ENCODE peak calls at places on chromosomes 3 and 15, in nine cellular contexts. B, S, T, G, E, Y, C, D and W are unnamed samples.
A peak's percentile ranks its signal among the peaks of the same experiment; 100 is the strongest.

GRCh38 chr15:28907338-28907961 is 21.7 kb downstream of the APBA2 start:
- DNase-seq in B (no peak), G (no peak), Y (no peak), C (no peak), D (no peak), T (no peak), S (no peak), E (no peak), W (no peak)

GRCh38 chr3:177554900-177555759 is 357.8 kb upstream of the TBL1XR1 start:
- DNase-seq in S (no peak), D (peak; percentile 23), Y (no peak), E (no peak), C (no peak), B (no peak), T (no peak), G (no peak), W (no peak)

GRCh38 chr3:67381667-67382272 is 272.6 kb downstream of the SUCLG2 start:
- DNase-seq in S (peak; percentile 26), D (no peak), B (peak; percentile 23), T (no peak), G (no peak), Y (no peak), E (no peak), C (peak; percentile 30), W (no peak)

GRCh38 chr3:127747751-127748521 is 74.4 kb downstream of the MGLL start:
- DNase-seq in B (no peak), Y (peak; percentile 45), E (no peak), T (no peak), D (no peak), S (no peak), C (no peak), G (no peak), W (no peak)

GRCh38 chr3:69400688-69401087 is 14.8 kb upstream of the FRMD4B start:
- DNase-seq in Y (no peak), S (no peak), T (no peak), E (no peak), D (no peak), C (no peak), G (no peak), B (no peak), W (no peak)

GRCh38 chr15:84108725-84109124 is 126.8 kb upstream of the GOLGA6L4 start:
- DNase-seq in C (no peak), T (no peak), D (no peak), B (no peak), E (no peak), S (no peak), G (no peak), Y (no peak), W (no peak)

GRCh38 chr3:172129534-172129867 is 90.1 kb downstream of the FNDC3B start:
- DNase-seq in Y (no peak), D (no peak), S (no peak), C (no peak), G (no peak), E (no peak), B (no peak), T (no peak), W (no peak)

GRCh38 chr3:99714146-99714545 is 75.8 kb downstream of the COL8A1 start:
- DNase-seq in T (no peak), B (no peak), G (no peak), C (no peak), S (no peak), D (no peak), Y (no peak), E (no peak), W (no peak)

GRCh38 chr3:187263270-187263669 is 28.3 kb downstream of the MASP1 start:
- DNase-seq in S (no peak), E (no peak), D (no peak), C (no peak), G (no peak), B (no peak), Y (no peak), T (no peak), W (no peak)

GRCh38 chr3:28210968-28211713 is 30.3 kb upstream of the CMC1 start:
- DNase-seq in D (no peak), Y (no peak), S (no peak), T (no peak), C (no peak), G (no peak), B (peak; percentile 42), E (no peak), W (no peak)

GRCh38 chr15:44034933-44035624 is 160.0 kb downstream of the FRMD5 start:
- DNase-seq in E (no peak), Y (no peak), T (no peak), B (no peak), S (no peak), D (peak; percentile 10), G (no peak), C (no peak), W (no peak)